ENCODE peak calls at places on chromosomes 13 and 19, in six cellular contexts. One of them, this sample, is unnamed.

GRCh38 chr19:29211562-29212416 is 1.2 kb downstream of the UQCRFS1 start:
- DNase-seq in caudate nucleus: no peak
- DNase-seq in nephron progenitor cell: no peak
- DNase-seq in GM04504: no peak
- DNase-seq in SJSA1: no peak
- DNase-seq in SHP77: no peak
- DNase-seq in this sample: no peak

GRCh38 chr13:111492341-111492945 is 172.0 kb downstream of the TEX29 start:
- DNase-seq in GM04504: no peak
- DNase-seq in caudate nucleus: no peak
- DNase-seq in SHP77: no peak
- DNase-seq in SJSA1: no peak
- DNase-seq in nephron progenitor cell: no peak
- DNase-seq in this sample: no peak

GRCh38 chr19:58305932-58306323 is 751 bp downstream of the ERVK3-1 start:
- DNase-seq in GM04504: no peak
- DNase-seq in SJSA1: no peak
- DNase-seq in nephron progenitor cell: no peak
- DNase-seq in SHP77: no peak
- DNase-seq in caudate nucleus: no peak
- DNase-seq in this sample: no peak

GRCh38 chr19:53086949-53087348 is 16.3 kb downstream of the ZNF160 start:
- DNase-seq in SHP77: no peak
- DNase-seq in nephron progenitor cell: no peak
- DNase-seq in GM04504: no peak
- DNase-seq in SJSA1: no peak
- DNase-seq in caudate nucleus: peak; percentile 78
- DNase-seq in this sample: peak; percentile 58

GRCh38 chr19:45340232-45340898 is at the start of gene KLC3:
- DNase-seq in SJSA1: no peak
- DNase-seq in SHP77: no peak
- DNase-seq in caudate nucleus: no peak
- DNase-seq in nephron progenitor cell: peak; percentile 69
- DNase-seq in GM04504: no peak
- DNase-seq in this sample: no peak

GRCh38 chr13:79988573-79988972 is 352.4 kb downstream of the SPRY2 start:
- DNase-seq in SJSA1: peak; percentile 92
- DNase-seq in SHP77: no peak
- DNase-seq in GM04504: peak; percentile 67
- DNase-seq in nephron progenitor cell: no peak
- DNase-seq in caudate nucleus: no peak
- DNase-seq in this sample: peak; percentile 65

GRCh38 chr13:32468502-32469147 is 40.7 kb upstream of the N4BP2L1 start:
- DNase-seq in caudate nucleus: no peak
- DNase-seq in SJSA1: no peak
- DNase-seq in GM04504: no peak
- DNase-seq in SHP77: no peak
- DNase-seq in nephron progenitor cell: no peak
- DNase-seq in this sample: no peak

GRCh38 chr19:15702590-15702930 is 25.3 kb upstream of the OR10H2 start:
- DNase-seq in nephron progenitor cell: no peak
- DNase-seq in SJSA1: no peak
- DNase-seq in SHP77: peak; percentile 78
- DNase-seq in GM04504: no peak
- DNase-seq in caudate nucleus: peak; percentile 3
- DNase-seq in this sample: no peak

GRCh38 chr19:52734340-52734892 is 428 bp downstream of the ZNF611 start:
- DNase-seq in SJSA1: no peak
- DNase-seq in SHP77: no peak
- DNase-seq in caudate nucleus: peak; percentile 25
- DNase-seq in GM04504: no peak
- DNase-seq in nephron progenitor cell: peak; percentile 46
- DNase-seq in this sample: no peak

GRCh38 chr13:93547886-93548285 is 321.3 kb downstream of the GPC6 start:
- DNase-seq in caudate nucleus: no peak
- DNase-seq in SHP77: no peak
- DNase-seq in GM04504: no peak
- DNase-seq in nephron progenitor cell: no peak
- DNase-seq in SJSA1: no peak
- DNase-seq in this sample: no peak

GRCh38 chr13:24275041-24275440 is 34.3 kb upstream of the C1QTNF9 start:
- DNase-seq in nephron progenitor cell: no peak
- DNase-seq in GM04504: no peak
- DNase-seq in SJSA1: no peak
- DNase-seq in caudate nucleus: no peak
- DNase-seq in SHP77: no peak
- DNase-seq in this sample: no peak

GRCh38 chr13:46831588-46832194 is 34.7 kb upstream of the ESD start:
- DNase-seq in SHP77: no peak
- DNase-seq in SJSA1: no peak
- DNase-seq in GM04504: peak; percentile 15
- DNase-seq in caudate nucleus: peak; percentile 63
- DNase-seq in nephron progenitor cell: peak; percentile 60
- DNase-seq in this sample: peak; percentile 8

GRCh38 chr19:49422407-49423277 is 599 bp downstream of the PTH2 start:
- DNase-seq in nephron progenitor cell: peak; percentile 84
- DNase-seq in SJSA1: no peak
- DNase-seq in GM04504: no peak
- DNase-seq in caudate nucleus: no peak
- DNase-seq in SHP77: peak; percentile 53
- DNase-seq in this sample: no peak

GRCh38 chr19:1122972-1123363 is 19.2 kb downstream of the GPX4 start:
- DNase-seq in SHP77: peak; percentile 55
- DNase-seq in GM04504: peak; percentile 40
- DNase-seq in caudate nucleus: no peak
- DNase-seq in SJSA1: peak; percentile 89
- DNase-seq in nephron progenitor cell: peak; percentile 95
- DNase-seq in this sample: no peak

GRCh38 chr13:93224545-93224944 is 2.1 kb upstream of the GPC6 start:
- DNase-seq in SHP77: no peak
- DNase-seq in SJSA1: peak; percentile 56
- DNase-seq in nephron progenitor cell: no peak
- DNase-seq in GM04504: peak; percentile 17
- DNase-seq in caudate nucleus: no peak
- DNase-seq in this sample: no peak

GRCh38 chr13:38348890-38349289 is 761 bp upstream of the UFM1 start:
- DNase-seq in GM04504: no peak
- DNase-seq in caudate nucleus: peak; percentile 4
- DNase-seq in SJSA1: no peak
- DNase-seq in nephron progenitor cell: peak; percentile 6
- DNase-seq in SHP77: no peak
- DNase-seq in this sample: peak; percentile 25

GRCh38 chr13:32205426-32206096 is 109.6 kb downstream of the ZAR1L start:
- DNase-seq in SJSA1: no peak
- DNase-seq in caudate nucleus: no peak
- DNase-seq in GM04504: no peak
- DNase-seq in SHP77: no peak
- DNase-seq in nephron progenitor cell: no peak
- DNase-seq in this sample: no peak

GRCh38 chr19:18428837-18429674 is 8.9 kb downstream of the ISYNA1 start:
- DNase-seq in SJSA1: peak; percentile 90
- DNase-seq in SHP77: peak; percentile 58
- DNase-seq in nephron progenitor cell: peak; percentile 93
- DNase-seq in caudate nucleus: peak; percentile 68
- DNase-seq in GM04504: peak; percentile 76
- DNase-seq in this sample: no peak

GRCh38 chr19:22140356-22140755 is 56.4 kb downstream of the ZNF676 start:
- DNase-seq in SHP77: no peak
- DNase-seq in caudate nucleus: no peak
- DNase-seq in nephron progenitor cell: no peak
- DNase-seq in GM04504: no peak
- DNase-seq in SJSA1: no peak
- DNase-seq in this sample: no peak

GRCh38 chr19:10295305-10295846 is 5.6 kb downstream of the ICAM5 start:
- DNase-seq in SJSA1: no peak
- DNase-seq in SHP77: no peak
- DNase-seq in caudate nucleus: no peak
- DNase-seq in nephron progenitor cell: peak; percentile 51
- DNase-seq in GM04504: no peak
- DNase-seq in this sample: no peak

This sample was measured in skeletal muscle cell.